ENCODE peak calls at places on chromosomes 11 and 22, in four cellular contexts. One of them, this sample, is unnamed. For H3K9me3, the result is how much of the 10 kb centered on the place peaks cover.

GRCh38 chr11:57458060-57458409 is 2.3 kb upstream of the RTN4RL2 start:
- DNase-seq in K562: no peak
- DNase-seq in heart right ventricle: no peak
- DNase-seq in OCI-LY7: no peak
- DNase-seq in this sample: no peak

GRCh38 chr22:22374163-22374562 is 129.6 kb downstream of the VPREB1 start:
- DNase-seq in K562: no peak
- DNase-seq in heart right ventricle: no peak
- DNase-seq in OCI-LY7: peak
- DNase-seq in this sample: no peak

GRCh38 chr22:37128555-37129281 is 19.2 kb upstream of the TMPRSS6 start:
- DNase-seq in heart right ventricle: no peak
- DNase-seq in K562: no peak
- DNase-seq in OCI-LY7: no peak
- DNase-seq in this sample: no peak

GRCh38 chr11:68010058-68011041 is at the start of gene ALDH3B1:
- DNase-seq in K562: peak
- DNase-seq in heart right ventricle: peak
- DNase-seq in OCI-LY7: peak
- DNase-seq in this sample: no peak

GRCh38 chr11:46639197-46639839 is 22.0 kb downstream of the ATG13 start:
- DNase-seq in heart right ventricle: no peak
- DNase-seq in K562: no peak
- DNase-seq in OCI-LY7: no peak
- DNase-seq in this sample: no peak

GRCh38 chr11:120854988-120855387 is 168.9 kb upstream of the TBCEL start:
- DNase-seq in K562: no peak
- DNase-seq in heart right ventricle: no peak
- DNase-seq in OCI-LY7: no peak
- DNase-seq in this sample: no peak

GRCh38 chr11:66879583-66879982 is 22.7 kb downstream of the LRFN4 start:
- DNase-seq in heart right ventricle: no peak
- DNase-seq in K562: no peak
- DNase-seq in OCI-LY7: no peak
- DNase-seq in this sample: no peak

GRCh38 chr11:111336582-111337256 is 38.4 kb downstream of the POU2AF3 start:
- DNase-seq in K562: no peak
- DNase-seq in heart right ventricle: no peak
- DNase-seq in OCI-LY7: no peak
- DNase-seq in this sample: no peak

GRCh38 chr11:114158886-114159285 is 99.4 kb downstream of the ZBTB16 start:
- DNase-seq in heart right ventricle: no peak
- DNase-seq in OCI-LY7: no peak
- DNase-seq in K562: no peak
- DNase-seq in this sample: no peak

GRCh38 chr11:58028687-58029411 is 1.9 kb upstream of the OR6Q1 start:
- DNase-seq in heart right ventricle: no peak
- DNase-seq in K562: no peak
- DNase-seq in OCI-LY7: no peak
- DNase-seq in this sample: no peak

GRCh38 chr22:27998511-27999410 is 79.7 kb upstream of the PITPNB start:
- DNase-seq in OCI-LY7: no peak
- DNase-seq in heart right ventricle: no peak
- DNase-seq in K562: no peak
- DNase-seq in this sample: no peak

GRCh38 chr11:93740802-93741093 is 547 bp downstream of the TAF1D start:
- DNase-seq in K562: peak
- DNase-seq in heart right ventricle: peak
- DNase-seq in OCI-LY7: peak
- DNase-seq in this sample: peak

GRCh38 chr22:19383292-19383691 is 48.2 kb downstream of the HIRA start:
- DNase-seq in K562: no peak
- DNase-seq in OCI-LY7: no peak
- DNase-seq in heart right ventricle: no peak
- DNase-seq in this sample: no peak

GRCh38 chr11:134433251-134433650 is 21.2 kb upstream of the B3GAT1 start:
- DNase-seq in heart right ventricle: no peak
- DNase-seq in OCI-LY7: no peak
- DNase-seq in K562: no peak
- DNase-seq in this sample: no peak

GRCh38 chr11:73195191-73196007 is 22.7 kb upstream of the P2RY2 start:
- DNase-seq in heart right ventricle: no peak
- DNase-seq in OCI-LY7: no peak
- DNase-seq in K562: no peak
- DNase-seq in this sample: no peak

GRCh38 chr11:94845622-94846021 is 77.5 kb downstream of the AMOTL1 start:
- DNase-seq in OCI-LY7: no peak
- DNase-seq in K562: no peak
- DNase-seq in heart right ventricle: no peak
- DNase-seq in this sample: no peak

GRCh38 chr11:70889411-70889810 is 363.0 kb downstream of the SHANK2 start:
- DNase-seq in heart right ventricle: no peak
- DNase-seq in OCI-LY7: no peak
- DNase-seq in K562: no peak
- DNase-seq in this sample: no peak

GRCh38 chr22:36386900-36387663 is 685 bp downstream of the MYH9 start:
- DNase-seq in heart right ventricle: peak
- DNase-seq in K562: peak
- DNase-seq in OCI-LY7: peak
- DNase-seq in this sample: peak

GRCh38 chr11:109785714-109786113 is 307.5 kb upstream of the ZC3H12C start:
- DNase-seq in heart right ventricle: no peak
- DNase-seq in OCI-LY7: no peak
- DNase-seq in K562: no peak
- DNase-seq in this sample: no peak

GRCh38 chr11:86115542-86116385 is 46.9 kb upstream of the PICALM start:
- DNase-seq in OCI-LY7: no peak
- DNase-seq in K562: no peak
- DNase-seq in heart right ventricle: no peak
- DNase-seq in this sample: no peak

GRCh38 chr22:39152511-39153219 is at the start of gene CBX7:
- DNase-seq in K562: peak
- DNase-seq in heart right ventricle: peak
- DNase-seq in OCI-LY7: peak
- DNase-seq in this sample: peak

GRCh38 chr22:46149493-46149997 is 781 bp upstream of the PPARA start:
- DNase-seq in K562: no peak
- DNase-seq in heart right ventricle: peak
- DNase-seq in OCI-LY7: peak
- DNase-seq in this sample: peak

GRCh38 chr11:7577226-7577882 is 63.6 kb downstream of the PPFIBP2 start:
- DNase-seq in K562: no peak
- DNase-seq in OCI-LY7: no peak
- DNase-seq in heart right ventricle: peak
- DNase-seq in this sample: no peak

GRCh38 chr11:116073854-116074837 is 569.9 kb upstream of the CADM1 start:
- DNase-seq in heart right ventricle: peak
- DNase-seq in OCI-LY7: no peak
- DNase-seq in K562: no peak
- DNase-seq in this sample: no peak

GRCh38 chr11:67404515-67405195 is 772 bp downstream of the TBC1D10C start:
- DNase-seq in heart right ventricle: no peak
- DNase-seq in OCI-LY7: no peak
- DNase-seq in K562: no peak
- DNase-seq in this sample: peak

GRCh38 chr11:116052603-116053537 is 548.7 kb upstream of the CADM1 start:
- DNase-seq in heart right ventricle: no peak
- DNase-seq in K562: no peak
- DNase-seq in OCI-LY7: no peak
- DNase-seq in this sample: no peak

GRCh38 chr11:9906043-9906791 is 242.3 kb downstream of the SWAP70 start:
- DNase-seq in heart right ventricle: no peak
- DNase-seq in OCI-LY7: no peak
- DNase-seq in K562: no peak
- DNase-seq in this sample: no peak

GRCh38 chr11:9629064-9629463 is 34.8 kb upstream of the SWAP70 start:
- DNase-seq in heart right ventricle: no peak
- DNase-seq in OCI-LY7: no peak
- DNase-seq in K562: no peak
- DNase-seq in this sample: no peak

GRCh38 chr22:31106651-31107205 is 640 bp downstream of the SELENOM start:
- DNase-seq in OCI-LY7: no peak
- DNase-seq in heart right ventricle: peak
- DNase-seq in K562: no peak
- DNase-seq in this sample: no peak

GRCh38 chr11:134556186-134556585 is 144.1 kb upstream of the B3GAT1 start:
- DNase-seq in heart right ventricle: no peak
- DNase-seq in K562: no peak
- DNase-seq in OCI-LY7: no peak
- DNase-seq in this sample: no peak

GRCh38 chr11:93585758-93586157 is 42.6 kb upstream of the SMCO4 start:
- DNase-seq in OCI-LY7: no peak
- DNase-seq in K562: peak
- DNase-seq in heart right ventricle: no peak
- DNase-seq in this sample: no peak

GRCh38 chr22:50485221-50486131 is 1.2 kb upstream of the MIOX start:
- DNase-seq in K562: peak
- DNase-seq in heart right ventricle: no peak
- DNase-seq in OCI-LY7: no peak
- DNase-seq in this sample: no peak

DNA sequence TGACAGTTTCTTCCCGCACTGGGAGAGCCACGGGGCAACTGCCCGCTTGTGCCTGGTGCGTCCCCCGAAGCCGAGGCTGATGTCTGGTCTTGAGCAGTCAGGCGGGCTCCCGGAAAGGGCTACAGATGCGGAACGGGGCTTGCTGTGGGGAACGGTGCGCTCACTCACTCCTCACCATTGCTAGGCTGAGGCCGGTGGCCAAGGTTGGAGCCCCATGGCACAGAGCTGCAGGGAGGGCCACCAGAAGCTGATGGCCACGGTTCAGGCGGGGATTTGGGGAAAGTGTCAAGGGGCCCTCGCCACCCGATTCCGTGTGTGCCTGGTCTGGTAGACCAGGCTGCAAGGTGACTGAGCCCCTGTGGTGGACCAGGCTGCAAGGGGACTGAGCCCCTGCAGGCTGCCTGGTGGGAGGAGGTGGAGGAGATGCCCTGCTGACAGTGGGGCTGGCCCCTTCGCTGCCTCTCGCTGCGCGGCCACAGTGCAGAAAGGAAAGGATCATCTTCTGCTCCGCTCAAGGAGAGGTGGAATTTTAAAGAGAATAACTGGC is 1315.8 kb downstream of the BRD1 start:
- DNase-seq in heart right ventricle: no peak
- DNase-seq in OCI-LY7: no peak
- DNase-seq in K562: no peak
- DNase-seq in this sample: no peak
- H3K9me3 ChIP-seq in heart right ventricle: under half
- H3K9me3 ChIP-seq in OCI-LY7: under half
- H3K9me3 ChIP-seq in K562: under half
- H3K9me3 ChIP-seq in this sample: under half

GRCh38 chr11:118241191-118242098 is 10.7 kb downstream of the MPZL3 start:
- DNase-seq in K562: peak
- DNase-seq in heart right ventricle: peak
- DNase-seq in OCI-LY7: no peak
- DNase-seq in this sample: peak
- H3K27ac ChIP-seq in K562: peak
- H3K27ac ChIP-seq in heart right ventricle: peak
- H3K27ac ChIP-seq in OCI-LY7: no peak
- H3K27ac ChIP-seq in this sample: peak

GRCh38 chr11:97367406-97368083 is 977.7 kb downstream of the JRKL start:
- DNase-seq in OCI-LY7: no peak
- DNase-seq in K562: no peak
- DNase-seq in heart right ventricle: no peak
- DNase-seq in this sample: no peak
- H3K9me3 ChIP-seq in OCI-LY7: under half
- H3K9me3 ChIP-seq in K562: under half
- H3K9me3 ChIP-seq in heart right ventricle: under half
- H3K9me3 ChIP-seq in this sample: under half

GRCh38 chr22:41516462-41516861 is 27.8 kb downstream of the POLR3H start:
- DNase-seq in K562: no peak
- DNase-seq in OCI-LY7: no peak
- DNase-seq in heart right ventricle: no peak
- DNase-seq in this sample: no peak

GRCh38 chr22:41511521-41511968 is 32.7 kb downstream of the POLR3H start:
- DNase-seq in heart right ventricle: peak
- DNase-seq in OCI-LY7: no peak
- DNase-seq in K562: no peak
- DNase-seq in this sample: no peak

GRCh38 chr22:41513391-41513790 is 30.9 kb downstream of the POLR3H start:
- DNase-seq in heart right ventricle: no peak
- DNase-seq in OCI-LY7: no peak
- DNase-seq in K562: no peak
- DNase-seq in this sample: no peak

GRCh38 chr22:41508770-41509170 is 35.5 kb downstream of the POLR3H start:
- DNase-seq in K562: no peak
- DNase-seq in heart right ventricle: peak
- DNase-seq in OCI-LY7: no peak
- DNase-seq in this sample: no peak

DNA sequence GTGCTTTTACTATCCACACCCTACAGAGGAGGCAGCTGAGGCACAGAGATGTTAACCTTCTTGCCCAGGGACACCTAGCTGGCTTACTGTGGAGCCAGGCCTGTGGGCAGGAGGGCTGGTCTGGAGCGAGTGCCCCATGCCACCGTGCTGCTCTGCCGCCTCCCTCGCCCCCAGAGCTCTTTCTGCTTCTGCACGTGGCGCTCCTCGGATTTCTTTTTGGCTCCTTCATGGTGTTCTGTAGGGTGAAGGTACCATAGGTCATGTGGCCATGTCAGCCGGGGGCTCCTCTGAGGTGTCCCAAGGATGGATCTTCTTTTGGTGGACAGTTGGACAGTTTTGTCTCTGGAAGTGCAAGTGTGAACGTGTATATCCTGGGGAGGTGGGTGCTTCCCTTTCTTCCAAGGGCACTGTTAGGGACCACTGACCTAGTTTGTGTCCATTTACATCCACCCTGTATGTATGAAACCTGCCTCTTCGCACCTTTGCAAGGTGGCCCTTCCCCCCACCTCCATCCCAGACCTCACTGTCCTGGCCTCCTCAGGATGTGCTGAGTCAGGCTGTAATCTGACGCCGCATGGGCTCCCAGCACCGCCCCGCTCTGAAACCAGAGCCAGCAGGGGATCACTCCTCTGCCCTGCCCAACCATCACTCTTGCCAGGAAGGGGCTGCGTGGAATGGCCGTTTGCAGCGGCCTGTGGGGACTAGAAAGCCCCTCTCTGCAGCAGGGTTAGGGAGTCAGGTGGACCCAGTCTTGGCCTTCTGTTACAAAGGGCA is 31.7 kb downstream of the POLR3H start:
- DNase-seq in heart right ventricle: no peak
- DNase-seq in OCI-LY7: no peak
- DNase-seq in K562: peak
- DNase-seq in this sample: no peak
- H3K27ac ChIP-seq in heart right ventricle: peak
- H3K27ac ChIP-seq in OCI-LY7: no peak
- H3K27ac ChIP-seq in K562: peak
- H3K27ac ChIP-seq in this sample: no peak